ENCODE peak calls at places on chromosomes 4 and X, in five cellular contexts. W is esophagus squamous epithelium, F is tibial artery, S is endothelial cell of umbilical vein, Y is keratinocyte. I is an unnamed sample.

GRCh38 chr4:150853882-150854281 is 161.2 kb downstream of the LRBA start:
- DNase-seq in W (no peak), F (no peak), S (no peak), Y (no peak), I (no peak)

GRCh38 chr4:1086011-1086410 is 27.4 kb downstream of the RNF212 start:
- DNase-seq in W (no peak), F (no peak), S (no peak), Y (no peak), I (no peak)

GRCh38 chr4:62917649-62918048 is 1491.6 kb downstream of the TECRL start:
- DNase-seq in W (no peak), F (no peak), S (no peak), Y (no peak), I (no peak)

GRCh38 chr4:15197005-15197404 is 194.7 kb downstream of the CPEB2 start:
- DNase-seq in W (no peak), F (no peak), S (peak; percentile 5), Y (no peak), I (no peak)

GRCh38 chrX:109774706-109775105 is 41.6 kb upstream of the ACSL4 start:
- DNase-seq in W (no peak), F (no peak), S (no peak), Y (no peak), I (no peak)

GRCh38 chr4:57158762-57159161 is 48.6 kb upstream of the IGFBP7 start:
- DNase-seq in W (no peak), F (no peak), S (no peak), Y (no peak), I (no peak)

GRCh38 chr4:7904108-7904516 is 35.5 kb downstream of the AFAP1 start:
- DNase-seq in W (no peak), F (no peak), S (peak; percentile 91), Y (no peak), I (no peak)

GRCh38 chr4:1488831-1489638 is 82.8 kb upstream of the NKX1-1 start:
- DNase-seq in W (no peak), F (peak; percentile 59), S (no peak), Y (no peak), I (peak; percentile 19)

GRCh38 chr4:147547314-147548056 is 66.6 kb downstream of the EDNRA start:
- DNase-seq in W (no peak), F (no peak), S (no peak), Y (no peak), I (no peak)

GRCh38 chrX:120790118-120790517 is 85.5 kb downstream of the CT47B1 start:
- DNase-seq in W (no peak), F (no peak), S (peak; percentile 71), Y (no peak), I (no peak)

GRCh38 chr4:4670869-4671268 is 129.0 kb upstream of the STX18 start:
- DNase-seq in W (no peak), F (no peak), S (no peak), Y (no peak), I (no peak)

GRCh38 chrX:1928805-1929204 is 313.9 kb downstream of the ASMT start:
- DNase-seq in W (no peak), F (no peak), S (no peak), Y (no peak), I (no peak)

GRCh38 chr4:102620697-102621497 is 119.7 kb downstream of the NFKB1 start:
- DNase-seq in W (no peak), F (no peak), S (peak; percentile 67), Y (no peak), I (no peak)

GRCh38 chrX:17689971-17690409 is 47.3 kb upstream of the SCML1 start:
- DNase-seq in W (no peak), F (peak; percentile 63), S (peak; percentile 66), Y (no peak), I (no peak)

GRCh38 chrX:22404297-22404696 is 131.6 kb downstream of the CBLL2 start:
- DNase-seq in W (no peak), F (no peak), S (no peak), Y (no peak), I (no peak)

GRCh38 chr4:167614866-167615265 is 380.6 kb upstream of the SPOCK3 start:
- DNase-seq in W (no peak), F (no peak), S (no peak), Y (no peak), I (no peak)

GRCh38 chrX:64188901-64189300 is 16.6 kb downstream of the AMER1 start:
- DNase-seq in W (no peak), F (no peak), S (no peak), Y (no peak), I (no peak)

GRCh38 chr4:183873389-183874185 is 31.5 kb upstream of the STOX2 start:
- DNase-seq in W (no peak), F (no peak), S (no peak), Y (peak; percentile 45), I (no peak)

GRCh38 chrX:108307408-108308085 is 130.7 kb downstream of the COL4A6 start:
- DNase-seq in W (no peak), F (peak; percentile 63), S (no peak), Y (no peak), I (peak; percentile 61)

GRCh38 chrX:75297508-75297907 is 23.6 kb downstream of the UPRT start:
- DNase-seq in W (no peak), F (no peak), S (no peak), Y (no peak), I (no peak)

GRCh38 chrX:42948723-42949122 is 170.8 kb upstream of the PPP1R2C start:
- DNase-seq in W (no peak), F (no peak), S (peak; percentile 45), Y (no peak), I (no peak)

GRCh38 chrX:19046343-19047215 is 62.7 kb upstream of the PHKA2 start:
- DNase-seq in W (no peak), F (no peak), S (no peak), Y (no peak), I (no peak)

GRCh38 chr4:54228064-54228527 is 997 bp upstream of the PDGFRA start:
- DNase-seq in W (peak; percentile 2), F (peak; percentile 88), S (no peak), Y (no peak), I (peak; percentile 62)

GRCh38 chr4:109947918-109948317 is 35.2 kb downstream of the EGF start:
- DNase-seq in W (no peak), F (no peak), S (no peak), Y (no peak), I (no peak)

GRCh38 chr4:16582526-16582925 is 315.9 kb downstream of the LDB2 start:
- DNase-seq in W (no peak), F (no peak), S (no peak), Y (no peak), I (no peak)

GRCh38 chrX:6851140-6851539 is 296.4 kb upstream of the STS start:
- DNase-seq in W (no peak), F (no peak), S (no peak), Y (no peak), I (no peak)

GRCh38 chrX:110241816-110242215 is 76.1 kb downstream of the AMMECR1 start:
- DNase-seq in W (no peak), F (no peak), S (no peak), Y (no peak), I (no peak)

GRCh38 chr4:104351696-104352095 is 143.0 kb downstream of the CXXC4 start:
- DNase-seq in W (no peak), F (no peak), S (no peak), Y (no peak), I (no peak)

GRCh38 chr4:104353481-104353880 is 141.2 kb downstream of the CXXC4 start:
- DNase-seq in W (no peak), F (no peak), S (no peak), Y (no peak), I (no peak)

GRCh38 chr4:104352211-104352610 is 142.5 kb downstream of the CXXC4 start:
- DNase-seq in W (no peak), F (no peak), S (no peak), Y (no peak), I (no peak)
- TF ChIP-seq CTCF in W (no peak), F (no peak), S (no peak), Y (peak; percentile 21), I (no peak)

DNA sequence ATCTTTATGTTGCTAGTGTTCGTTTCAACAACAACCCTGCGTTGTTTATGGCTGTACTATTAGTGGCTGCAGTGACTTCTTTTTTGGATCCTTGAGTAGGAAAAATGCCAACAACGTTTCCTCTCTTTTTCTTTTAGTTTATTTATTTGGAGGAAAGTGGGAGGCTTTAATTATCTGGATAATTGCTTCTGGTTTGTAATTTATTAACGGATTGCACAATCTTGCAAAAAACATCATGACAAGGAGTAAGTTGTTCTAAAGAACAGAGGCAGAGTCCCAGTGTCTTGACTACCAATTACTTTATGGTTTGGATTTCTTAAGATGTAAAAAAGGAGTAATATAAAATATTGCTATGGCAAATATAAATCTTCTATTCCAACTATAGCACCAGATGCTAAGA is 464.2 kb upstream of the TRAM1L1 start:
- DNase-seq in W (no peak), F (no peak), S (no peak), Y (no peak), I (no peak)
- H3K27me3 ChIP-seq in W (no peaks in the 10 kb centered on the region), F (no peaks in the 10 kb centered on the region), S (no peaks in the 10 kb centered on the region), Y (no peaks in the 10 kb centered on the region), I (no peaks in the 10 kb centered on the region)

GRCh38 chrX:142680038-142680437 is 345.7 kb upstream of the SPANXN4 start:
- DNase-seq in W (no peak), F (no peak), S (no peak), Y (no peak), I (no peak)
- H3K4me3 ChIP-seq in W (no peak overlapping the region), F (no peak overlapping the region), S (no peak overlapping the region), Y (no peak overlapping the region), I (no peak overlapping the region)

GRCh38 chrX:70437921-70438665 is 6.5 kb upstream of the DLG3 start:
- DNase-seq in W (no peak), F (no peak), S (no peak), Y (no peak), I (no peak)

GRCh38 chrX:70434352-70434866 is 10.2 kb upstream of the DLG3 start:
- DNase-seq in W (peak; percentile 7), F (peak; percentile 92), S (peak; percentile 58), Y (no peak), I (peak; percentile 87)

GRCh38 chrX:70434914-70435586 is 9.6 kb upstream of the DLG3 start:
- DNase-seq in W (no peak), F (peak; percentile 80), S (no peak), Y (no peak), I (no peak)

GRCh38 chrX:70437011-70437410 is 7.6 kb upstream of the DLG3 start:
- DNase-seq in W (no peak), F (no peak), S (no peak), Y (no peak), I (no peak)

DNA sequence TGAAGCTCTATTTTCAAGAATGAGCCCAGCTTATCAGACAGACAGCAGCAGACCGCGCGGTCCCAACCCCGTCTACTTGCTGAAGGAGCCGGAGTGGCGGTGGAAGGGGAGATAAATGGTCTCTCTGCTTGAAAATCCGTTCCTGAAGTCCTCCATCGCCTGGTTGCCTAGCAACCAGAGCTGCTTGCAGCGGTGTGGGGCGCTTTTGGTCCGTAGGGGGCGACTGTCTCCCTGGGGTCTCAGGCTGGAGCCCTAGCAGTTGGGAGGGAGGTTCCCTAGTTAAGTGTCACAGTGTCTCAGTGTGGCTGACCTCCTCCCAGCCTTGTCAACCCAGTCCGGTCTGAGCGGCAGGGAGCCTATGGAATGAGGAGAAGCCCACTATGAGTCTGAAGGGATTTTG is 8.3 kb upstream of the DLG3 start:
- DNase-seq in W (no peak), F (no peak), S (no peak), Y (no peak), I (no peak)
- TF ChIP-seq CTCF in W (no peak), F (no peak), S (peak; percentile 2), Y (no peak), I (no peak)

GRCh38 chrX:129781134-129782014 is 1.6 kb downstream of the SASH3 start:
- DNase-seq in W (peak; percentile 28), F (no peak), S (no peak), Y (no peak), I (peak; percentile 79)
- H3K27me3 ChIP-seq in W (no peaks in the 10 kb centered on the region), F (no peaks in the 10 kb centered on the region), S (no peaks in the 10 kb centered on the region), Y (peaks cover 6% of the 10 kb centered on the region), I (no peaks in the 10 kb centered on the region)

I was measured in lower lobe of right lung.